ENCODE peak calls at places on chromosome 22, in eight cellular contexts. S is tibial artery; T is GM23248; H is neural progenitor cell; J is CD8-positive, alpha-beta T cell; A is neuronal stem cell; R is right cardiac atrium; M is mesendoderm. Y is an unnamed sample. For H3K4me1, the result is how much of the 10 kb centered on the place peaks cover.

GRCh38 chr22:28931844-28932561 is 48.6 kb downstream of the ZNRF3 start:
- DNase-seq in J (no peak), M (no peak), H (no peak), A (no peak), R (no peak), S (no peak), T (no peak), Y (no peak)

GRCh38 chr22:33906954-33907353 is 13.3 kb downstream of the LARGE1 start:
- DNase-seq in M (no peak), A (no peak), H (no peak), S (no peak), R (no peak), T (no peak), J (no peak), Y (no peak)

GRCh38 chr22:32655068-32655467 is 146.4 kb upstream of the TIMP3 start:
- DNase-seq in J (no peak), R (no peak), S (no peak), T (no peak), M (no peak), H (no peak), A (no peak), Y (no peak)

GRCh38 chr22:46848227-46848626 is 85.8 kb downstream of the TBC1D22A start:
- DNase-seq in S (no peak), M (no peak), R (no peak), T (peak), J (no peak), A (no peak), H (no peak), Y (peak)

GRCh38 chr22:31588970-31589675 is 72.9 kb downstream of the PISD start:
- DNase-seq in A (no peak), J (no peak), R (no peak), T (no peak), H (no peak), S (no peak), M (no peak), Y (no peak)

GRCh38 chr22:50285568-50286229 is 15.5 kb upstream of the MAPK11 start:
- DNase-seq in H (no peak), R (no peak), A (no peak), T (no peak), J (no peak), S (no peak), M (no peak), Y (no peak)

GRCh38 chr22:32836286-32836859 is 34.9 kb downstream of the TIMP3 start:
- DNase-seq in T (peak), H (peak), J (no peak), M (peak), R (no peak), A (no peak), S (no peak), Y (no peak)

GRCh38 chr22:45131749-45132148 is 32.0 kb upstream of the NUP50 start:
- DNase-seq in H (no peak), M (no peak), A (no peak), T (no peak), R (no peak), S (peak), J (no peak), Y (no peak)

GRCh38 chr22:32413715-32414114 is 1.7 kb upstream of the RTCB start:
- DNase-seq in M (peak), J (no peak), S (no peak), T (peak), R (no peak), H (no peak), A (no peak), Y (peak)

GRCh38 chr22:29307658-29308147 is 1.3 kb downstream of the GAS2L1 start:
- DNase-seq in S (no peak), H (peak), J (no peak), A (no peak), M (no peak), R (no peak), T (no peak), Y (peak)

GRCh38 chr22:31753005-31753633 is 700 bp upstream of the DEPDC5 start:
- DNase-seq in J (no peak), T (peak), H (peak), M (peak), S (peak), A (peak), R (peak), Y (no peak)

GRCh38 chr22:48826546-48826945 is 1001.1 kb downstream of the BRD1 start:
- DNase-seq in S (no peak), R (no peak), M (no peak), J (no peak), H (no peak), T (no peak), A (no peak), Y (no peak)

GRCh38 chr22:33806191-33806590 is 114.1 kb downstream of the LARGE1 start:
- DNase-seq in S (no peak), A (no peak), M (no peak), T (peak), J (no peak), R (no peak), H (no peak), Y (no peak)

GRCh38 chr22:20980938-20981722 is 967 bp upstream of the LZTR1 start:
- DNase-seq in J (no peak), S (no peak), T (no peak), A (no peak), M (no peak), H (no peak), R (no peak), Y (no peak)
- H3K4me1 ChIP-seq in J (under half), S (under half), T (under half), A (under half), M (under half), H (under half), R (under half), Y (under half)

DNA sequence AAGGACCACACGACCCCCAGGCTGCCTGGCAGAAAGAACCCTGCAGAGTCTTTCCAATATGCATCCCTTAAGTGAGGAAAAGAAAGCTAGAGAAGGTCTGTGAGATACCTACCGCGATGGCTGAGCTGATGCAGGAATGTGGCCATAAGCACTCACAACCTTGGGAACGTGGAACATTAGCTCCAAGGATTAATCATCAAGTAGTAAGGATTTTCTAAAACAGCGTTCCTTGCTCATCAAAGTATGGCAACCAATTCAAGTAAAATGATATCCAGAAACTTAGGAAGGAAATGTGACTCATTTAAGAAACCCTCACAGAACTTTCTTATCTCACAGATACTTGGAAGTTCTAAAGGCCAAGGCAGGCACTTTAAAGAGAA is 12.8 kb downstream of the PACSIN2 start:
- DNase-seq in M (peak), J (no peak), S (no peak), R (no peak), T (peak), A (no peak), H (no peak), Y (peak)
- H3K4me1 ChIP-seq in M (under half), J (under half), S (under half), R (under half), T (half or more), A (under half), H (under half), Y (half or more)

DNA sequence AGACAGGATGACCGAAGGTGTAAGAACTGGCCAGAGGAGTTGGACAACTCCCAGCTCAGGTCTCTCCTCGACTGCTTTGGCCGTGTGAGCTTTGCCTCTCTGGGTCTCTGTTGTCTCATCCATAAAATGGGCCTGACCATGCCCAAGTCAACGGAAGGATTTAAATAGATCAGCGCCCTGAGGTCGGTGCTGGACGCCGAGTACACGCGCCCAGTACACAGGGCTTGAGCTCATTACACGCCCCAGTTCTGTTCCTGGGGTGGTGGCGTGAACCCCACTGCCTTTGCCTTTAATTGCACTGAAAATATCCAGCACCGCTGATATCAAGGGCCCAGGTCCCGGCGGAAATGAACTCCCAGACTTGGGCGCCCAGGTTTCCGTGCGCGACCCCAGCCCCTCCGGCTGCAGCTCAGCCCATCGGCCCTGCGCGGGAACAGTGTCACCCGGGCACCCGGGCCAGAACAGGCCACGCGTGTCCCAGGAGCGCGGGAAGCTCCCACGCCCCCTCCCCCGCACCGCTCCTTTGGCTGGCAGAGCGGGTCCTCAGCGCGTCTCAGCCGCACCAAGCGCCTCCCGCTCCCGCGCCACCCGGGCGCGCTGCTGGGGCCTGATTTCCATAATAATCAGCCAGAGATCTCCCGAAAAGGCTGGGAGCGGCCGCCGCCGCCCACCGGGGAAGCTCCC is 42.2 kb downstream of the CYTH4 start:
- DNase-seq in J (no peak), H (peak), T (peak), M (no peak), S (no peak), A (no peak), R (no peak), Y (no peak)
- H3K4me1 ChIP-seq in J (under half), H (under half), T (under half), M (under half), S (under half), A (under half), R (under half), Y (under half)

GRCh38 chr22:27797793-27798525 is 3.6 kb downstream of the MN1 start:
- DNase-seq in M (no peak), H (peak), R (no peak), S (no peak), J (no peak), A (no peak), T (no peak), Y (no peak)

GRCh38 chr22:27796118-27796517 is 5.4 kb downstream of the MN1 start:
- DNase-seq in T (peak), A (no peak), M (no peak), S (no peak), H (no peak), J (no peak), R (no peak), Y (no peak)

GRCh38 chr22:27795053-27795452 is 6.5 kb downstream of the MN1 start:
- DNase-seq in A (no peak), T (peak), J (no peak), S (no peak), M (no peak), H (peak), R (no peak), Y (no peak)

GRCh38 chr22:27798526-27799333 is 2.8 kb downstream of the MN1 start:
- DNase-seq in J (no peak), T (no peak), H (peak), M (peak), A (no peak), S (no peak), R (no peak), Y (no peak)

GRCh38 chr22:27796829-27797792 is 4.4 kb downstream of the MN1 start:
- DNase-seq in T (no peak), R (no peak), J (no peak), S (no peak), H (no peak), M (no peak), A (no peak), Y (no peak)
- H3K4me1 ChIP-seq in T (under half), R (under half), J (under half), S (under half), H (half or more), M (under half), A (under half), Y (under half)

DNA sequence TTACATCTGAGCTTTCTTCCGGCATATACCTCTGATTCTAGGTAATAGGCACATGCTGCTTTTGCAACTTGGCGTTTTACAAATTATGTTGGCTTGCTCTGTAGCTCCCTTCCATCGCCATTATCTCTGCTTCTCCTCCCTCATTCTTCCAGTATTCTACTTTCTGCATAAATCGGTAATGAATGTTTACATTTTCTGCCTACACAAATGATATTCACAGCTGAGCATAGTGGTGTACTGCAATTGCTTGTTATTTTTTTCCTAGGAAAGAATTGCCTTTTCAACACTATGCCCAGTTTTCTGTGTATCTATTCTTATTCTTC is 18.9 kb downstream of the MED15 start:
- DNase-seq in S (no peak), R (no peak), H (no peak), J (no peak), T (no peak), A (no peak), M (no peak), Y (no peak)
- H3K4me1 ChIP-seq in S (under half), R (under half), H (under half), J (half or more), T (half or more), A (under half), M (under half), Y (half or more)

Y was measured in mammary epithelial cell.